ENCODE peak calls at places on chromosomes 3 and 15, in four cellular contexts. E, D, B and I are unnamed samples.

GRCh38 chr15:31274496-31275330 is 51.9 kb upstream of the KLF13 start:
- DNase-seq in E (no peak), D (no peak), B (peak; percentile 53), I (no peak)

GRCh38 chr15:74657846-74658245 is 38.0 kb downstream of the EDC3 start:
- DNase-seq in E (no peak), D (no peak), B (no peak), I (no peak)

GRCh38 chr3:97979610-97980009 is 7.4 kb upstream of the RIOX2 start:
- DNase-seq in E (no peak), D (peak; percentile 36), B (peak; percentile 25), I (no peak)

GRCh38 chr15:74337607-74338211 is 29.7 kb downstream of the CYP11A1 start:
- DNase-seq in E (no peak), D (no peak), B (no peak), I (no peak)

GRCh38 chr15:31977812-31978662 is 52.3 kb upstream of the CHRNA7 start:
- DNase-seq in E (peak; percentile 74), D (peak; percentile 80), B (no peak), I (peak; percentile 49)

GRCh38 chr3:37240170-37240945 is 66.0 kb upstream of the LRRFIP2 start:
- DNase-seq in E (no peak), D (no peak), B (no peak), I (no peak)

GRCh38 chr15:56978898-56979662 is 60.6 kb downstream of the TCF12 start:
- DNase-seq in E (no peak), D (no peak), B (no peak), I (no peak)

GRCh38 chr3:54433846-54434245 is 311.5 kb downstream of the CACNA2D3 start:
- DNase-seq in E (no peak), D (peak; percentile 58), B (no peak), I (peak; percentile 76)

GRCh38 chr3:150412599-150413069 is 4.5 kb downstream of the TSC22D2 start:
- DNase-seq in E (no peak), D (no peak), B (no peak), I (no peak)

GRCh38 chr15:85667491-85668424 is 127.0 kb downstream of the KLHL25 start:
- DNase-seq in E (no peak), D (no peak), B (no peak), I (no peak)

GRCh38 chr3:8441969-8442559 is 59.6 kb upstream of the LMCD1 start:
- DNase-seq in E (no peak), D (peak; percentile 78), B (no peak), I (peak; percentile 80)

GRCh38 chr3:40071683-40072238 is 237.7 kb upstream of the EIF1B start:
- DNase-seq in E (no peak), D (no peak), B (no peak), I (no peak)

GRCh38 chr15:101293122-101293521 is 1.9 kb downstream of the SNRPA1 start:
- DNase-seq in E (no peak), D (no peak), B (no peak), I (no peak)

GRCh38 chr3:172675371-172676193 is 35.3 kb downstream of the NCEH1 start:
- DNase-seq in E (no peak), D (peak; percentile 65), B (no peak), I (peak; percentile 32)

GRCh38 chr15:70156781-70157261 is 59.1 kb upstream of the TLE3 start:
- DNase-seq in E (peak; percentile 91), D (no peak), B (no peak), I (no peak)

GRCh38 chr3:7439101-7439500 is 578.2 kb downstream of the GRM7 start:
- DNase-seq in E (no peak), D (no peak), B (no peak), I (no peak)

GRCh38 chr15:34808016-34808415 is 12.7 kb upstream of the ACTC1 start:
- DNase-seq in E (no peak), D (no peak), B (no peak), I (no peak)

GRCh38 chr15:92930776-92931175 is 30.7 kb downstream of the CHD2 start:
- DNase-seq in E (no peak), D (no peak), B (no peak), I (no peak)

GRCh38 chr15:90000175-90000923 is 775 bp upstream of the ZNF710 start:
- DNase-seq in E (peak; percentile 80), D (peak; percentile 26), B (peak; percentile 84), I (no peak)

GRCh38 chr3:15271785-15272381 is 60.5 kb downstream of the SH3BP5 start:
- DNase-seq in E (no peak), D (no peak), B (peak; percentile 88), I (no peak)

GRCh38 chr3:196688349-196688748 is 23.7 kb downstream of the CEP19 start:
- DNase-seq in E (no peak), D (no peak), B (peak; percentile 87), I (no peak)

GRCh38 chr3:175743733-175744400 is 884.7 kb downstream of the NAALADL2 start:
- DNase-seq in E (no peak), D (no peak), B (no peak), I (no peak)

GRCh38 chr15:100105101-100105500 is 236.7 kb downstream of the ADAMTS17 start:
- DNase-seq in E (peak; percentile 46), D (no peak), B (peak; percentile 42), I (no peak)

GRCh38 chr3:23288286-23288685 is 85.2 kb downstream of the UBE2E2 start:
- DNase-seq in E (no peak), D (no peak), B (no peak), I (no peak)

GRCh38 chr3:187150599-187150998 is 11.3 kb upstream of the RPL39L start:
- DNase-seq in E (no peak), D (peak; percentile 30), B (no peak), I (no peak)

GRCh38 chr15:83698294-83698693 is 44.4 kb downstream of the ADAMTSL3 start:
- DNase-seq in E (peak; percentile 76), D (no peak), B (peak; percentile 87), I (no peak)

GRCh38 chr3:153970735-153971347 is 150.3 kb upstream of the ARHGEF26 start:
- DNase-seq in E (no peak), D (peak; percentile 15), B (no peak), I (no peak)

GRCh38 chr15:25188551-25189101 is 233.8 kb downstream of the SNRPN start:
- DNase-seq in E (no peak), D (no peak), B (no peak), I (no peak)

GRCh38 chr3:59885907-59886400 is 836.1 kb upstream of the CFAP20DC start:
- DNase-seq in E (no peak), D (no peak), B (no peak), I (no peak)

GRCh38 chr3:12947504-12948369 is 106.4 kb upstream of the RPL32 start:
- DNase-seq in E (no peak), D (no peak), B (no peak), I (no peak)

GRCh38 chr3:136929984-136930671 is 27.7 kb upstream of the IL20RB start:
- DNase-seq in E (no peak), D (no peak), B (peak; percentile 85), I (no peak)

GRCh38 chr15:22979699-22980188 is 424 bp downstream of the CYFIP1 start:
- DNase-seq in E (peak; percentile 83), D (no peak), B (peak; percentile 81), I (no peak)